ENCODE peak calls at places on chromosome 22, in eight cellular contexts. G is HepG2, R is A549, A is WTC11, W is H1, Q is endothelial cell of umbilical vein, I is K562, T is SK-N-SH. Y is an unnamed sample.

GRCh38 chr22:18076060-18076497 is 1.7 kb upstream of the PEX26 start:
- DNase-seq in Q (peak), G (peak), R (peak), W (peak), T (peak), A (peak), I (peak), Y (peak)

GRCh38 chr22:29062286-29062949 is 787 bp upstream of the C22orf31 start:
- DNase-seq in Q (no peak), T (no peak), A (no peak), R (no peak), W (no peak), I (no peak), G (peak), Y (no peak)

GRCh38 chr22:19998991-19999820 is 17.4 kb downstream of the ARVCF start:
- DNase-seq in W (no peak), I (no peak), T (peak), R (no peak), Q (no peak), A (no peak), G (no peak), Y (no peak)

GRCh38 chr22:19799322-19800190 is 39.0 kb downstream of the TBX1 start:
- DNase-seq in R (no peak), Q (no peak), T (peak), I (no peak), A (no peak), W (no peak), G (no peak), Y (no peak)

GRCh38 chr22:32389685-32390084 is 22.4 kb downstream of the RTCB start:
- DNase-seq in T (peak), R (peak), I (no peak), Q (peak), A (peak), W (peak), G (no peak), Y (peak)

GRCh38 chr22:30810105-30810504 is 115.4 kb downstream of the OSBP2 start:
- DNase-seq in A (no peak), T (no peak), Q (no peak), R (no peak), W (no peak), I (no peak), G (no peak), Y (peak)

GRCh38 chr22:40531951-40532900 is 104.3 kb downstream of the MRTFA start:
- DNase-seq in R (no peak), Q (no peak), I (no peak), G (no peak), A (no peak), W (no peak), T (peak), Y (no peak)

GRCh38 chr22:20031732-20032406 is 11.0 kb downstream of the TANGO2 start:
- DNase-seq in Q (no peak), G (no peak), W (no peak), A (no peak), I (no peak), T (no peak), R (no peak), Y (no peak)

GRCh38 chr22:41237707-41238569 is 2.8 kb downstream of the CHADL start:
- DNase-seq in R (no peak), I (no peak), Q (peak), G (no peak), A (peak), T (peak), W (peak), Y (peak)

GRCh38 chr22:41001722-41002122 is 50.5 kb downstream of the RBX1 start:
- DNase-seq in A (no peak), T (no peak), I (no peak), G (peak), W (no peak), R (peak), Q (no peak), Y (no peak)

GRCh38 chr22:18000441-18001039 is 23.8 kb downstream of the MICAL3 start:
- DNase-seq in W (peak), G (no peak), T (peak), I (no peak), A (peak), Q (peak), R (peak), Y (peak)

GRCh38 chr22:43094085-43094484 is 4.9 kb upstream of the TTLL1 start:
- DNase-seq in W (no peak), G (peak), Q (no peak), A (no peak), T (no peak), R (peak), I (no peak), Y (peak)

GRCh38 chr22:17968126-17968525 is 56.2 kb downstream of the MICAL3 start:
- DNase-seq in G (no peak), I (no peak), W (no peak), T (no peak), Q (no peak), A (no peak), R (no peak), Y (no peak)

GRCh38 chr22:45671051-45671782 is 417 bp upstream of the ATXN10 start:
- DNase-seq in T (peak), R (no peak), I (no peak), G (no peak), Q (peak), A (peak), W (no peak), Y (no peak)

GRCh38 chr22:41900652-41901312 is 14.1 kb downstream of the SHISA8 start:
- DNase-seq in G (no peak), R (no peak), Q (no peak), W (no peak), I (no peak), A (no peak), T (no peak), Y (no peak)

DNA sequence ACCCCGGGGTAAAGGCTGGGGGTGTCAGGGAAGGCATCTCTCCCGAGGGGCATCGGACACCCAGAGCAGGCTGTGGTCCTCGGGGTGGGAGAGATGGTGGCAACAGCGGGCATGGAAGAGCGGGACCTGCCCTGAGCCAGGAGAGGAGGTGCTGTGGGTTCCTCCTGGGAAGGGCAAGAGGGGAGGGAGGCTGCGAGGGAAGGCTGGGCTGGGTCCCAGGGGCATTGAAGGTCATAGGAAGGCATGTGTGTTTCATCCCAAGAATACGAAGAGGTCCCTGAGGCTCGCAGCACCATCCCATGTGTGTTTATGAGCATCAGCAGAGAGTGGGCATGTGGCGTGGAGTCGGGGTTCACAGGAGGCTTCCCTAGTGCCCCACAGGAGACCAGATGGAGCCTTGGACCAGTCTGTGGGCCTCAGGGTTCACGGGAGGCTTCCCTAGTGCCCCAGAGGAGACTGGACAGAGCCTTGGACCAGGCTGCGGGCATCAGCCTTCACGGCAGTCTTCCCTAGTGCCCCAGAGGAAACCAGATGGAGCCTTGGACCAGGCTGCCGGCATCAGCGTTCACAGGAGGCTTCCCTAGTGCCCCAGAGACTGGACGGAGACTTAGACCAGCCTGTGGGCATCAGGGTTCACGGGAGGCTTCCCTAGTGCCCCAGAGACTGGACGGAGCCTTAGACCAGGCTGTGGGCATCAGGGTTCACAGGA is 420.6 kb downstream of the BRD1 start:
- DNase-seq in R (no peak), A (no peak), W (no peak), I (no peak), Q (no peak), G (no peak), T (no peak), Y (no peak)
- TF ChIP-seq MAX in R (no peak), A (no peak), W (no peak), I (no peak), Q (no peak), G (no peak), T (no peak), Y (no peak)

GRCh38 chr22:46934746-46935491 is 172.5 kb downstream of the TBC1D22A start:
- DNase-seq in W (peak), R (peak), T (no peak), I (peak), A (no peak), G (peak), Q (peak), Y (peak)
- TF ChIP-seq MAX in W (no peak), R (no peak), T (peak), I (peak), A (no peak), G (peak), Q (no peak), Y (no peak)

GRCh38 chr22:49449811-49450386 is 377.8 kb downstream of the BRD1 start:
- DNase-seq in Q (no peak), G (no peak), T (no peak), W (no peak), A (no peak), R (no peak), I (no peak), Y (no peak)
- TF ChIP-seq MAX in Q (no peak), G (no peak), T (no peak), W (no peak), A (no peak), R (no peak), I (no peak), Y (no peak)

GRCh38 chr22:26409705-26410376 is 19.2 kb upstream of the ASPHD2 start:
- DNase-seq in T (no peak), G (no peak), Q (peak), A (no peak), I (no peak), R (no peak), W (no peak), Y (no peak)
- TF ChIP-seq MAX in T (no peak), G (no peak), Q (no peak), A (no peak), I (no peak), R (no peak), W (no peak), Y (no peak)

GRCh38 chr22:49365191-49365837 is 462.4 kb downstream of the BRD1 start:
- DNase-seq in A (no peak), T (no peak), R (no peak), I (no peak), W (no peak), Q (no peak), G (no peak), Y (no peak)
- TF ChIP-seq MAX in A (no peak), T (no peak), R (no peak), I (no peak), W (no peak), Q (no peak), G (no peak), Y (no peak)

DNA sequence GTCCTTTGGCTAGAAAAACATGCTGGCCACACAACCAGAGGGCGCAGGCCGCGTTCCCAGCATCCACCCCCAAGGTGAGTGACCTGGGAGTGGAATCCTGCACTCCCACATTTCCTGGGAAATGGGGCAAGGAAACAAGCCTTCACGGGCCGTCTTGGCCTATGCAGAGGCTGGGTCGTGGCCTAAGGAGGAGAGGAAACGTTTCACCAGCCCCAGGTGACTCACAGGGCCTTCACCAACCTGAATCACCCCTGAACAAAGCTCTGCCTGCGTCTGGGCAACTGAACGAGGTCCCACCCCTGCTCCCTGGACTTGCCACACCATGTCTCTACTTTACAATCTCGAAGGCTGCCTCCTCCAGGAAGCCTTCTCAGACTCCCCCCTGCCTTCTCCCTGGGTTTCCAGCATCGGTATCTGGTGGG is 13.2 kb downstream of the MYH9 start:
- DNase-seq in W (no peak), I (no peak), T (no peak), Q (peak), R (peak), G (no peak), A (no peak), Y (peak)
- TF ChIP-seq MAX in W (no peak), I (no peak), T (no peak), Q (no peak), R (no peak), G (no peak), A (no peak), Y (no peak)

DNA sequence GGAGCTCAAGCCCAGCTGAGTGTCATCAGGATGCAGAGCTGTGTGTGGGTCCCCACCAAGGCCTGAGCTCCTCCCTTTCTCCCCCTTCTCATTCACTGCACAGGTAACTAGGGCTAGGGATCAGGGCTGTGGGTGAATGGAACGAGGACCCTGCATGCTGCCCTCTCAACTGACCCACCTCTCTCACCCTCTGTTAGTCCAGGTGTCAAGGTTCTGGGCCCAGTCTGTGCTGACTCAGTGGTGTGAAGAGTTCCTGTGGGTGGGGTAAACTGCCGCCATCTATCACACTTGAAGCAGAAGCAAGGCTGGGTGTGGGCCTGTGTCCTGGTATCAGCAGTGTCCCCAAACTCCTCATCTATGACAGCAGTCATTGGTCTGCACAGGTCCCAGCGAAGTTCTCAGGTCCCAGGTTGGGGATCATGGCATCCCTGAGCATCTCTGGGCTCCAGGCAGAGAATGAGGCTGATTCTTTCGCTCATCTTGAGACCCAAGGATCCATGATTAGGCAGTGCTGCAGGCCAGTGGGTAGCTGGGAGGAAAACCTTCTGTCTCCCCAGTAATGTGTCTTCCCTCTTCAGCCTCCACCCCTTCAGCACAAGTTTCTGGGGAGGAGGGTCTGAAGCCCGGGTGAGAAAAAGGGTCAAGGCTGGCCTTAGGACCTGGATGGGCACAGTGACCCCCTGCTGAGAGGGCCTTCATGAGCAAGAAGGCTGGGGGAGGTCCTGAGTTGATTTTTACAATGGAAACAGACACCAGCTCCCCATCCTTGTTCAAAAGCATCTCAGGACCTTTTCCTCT is 109.8 kb downstream of the ZNF280B start:
- DNase-seq in T (no peak), A (no peak), Q (no peak), I (peak), W (no peak), R (no peak), G (no peak), Y (no peak)
- TF ChIP-seq MAX in T (no peak), A (no peak), Q (no peak), I (no peak), W (no peak), R (no peak), G (no peak), Y (no peak)

DNA sequence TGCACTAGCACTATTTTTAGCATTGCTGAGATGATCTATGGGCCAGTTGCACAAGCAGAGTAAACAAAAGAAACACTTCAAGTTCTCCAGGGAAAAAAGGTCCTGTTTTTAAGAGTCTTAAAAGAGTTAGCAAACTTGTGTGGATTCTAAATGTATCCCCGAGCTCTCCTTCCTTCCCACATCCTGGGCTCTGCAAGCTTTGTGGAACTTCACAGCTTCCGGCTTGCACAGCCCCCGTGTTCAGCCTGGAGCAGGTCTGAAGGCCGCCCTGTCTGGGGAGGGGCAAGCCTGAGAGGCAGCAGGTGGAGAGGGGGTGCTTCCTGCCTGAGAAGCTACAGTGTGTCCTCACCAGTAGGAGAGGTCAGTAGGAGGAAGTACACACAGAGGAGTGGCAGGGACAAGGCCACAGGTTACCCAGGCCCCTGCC is 35.1 kb upstream of the SUSD2 start:
- DNase-seq in T (peak), G (peak), Q (no peak), R (peak), W (peak), A (peak), I (peak), Y (peak)
- TF ChIP-seq MAX in T (no peak), G (peak), Q (no peak), R (no peak), W (no peak), A (no peak), I (no peak), Y (no peak)

GRCh38 chr22:46879083-46879482 is 116.6 kb downstream of the TBC1D22A start:
- DNase-seq in A (no peak), I (no peak), G (no peak), Q (no peak), W (no peak), T (no peak), R (no peak), Y (peak)
- TF ChIP-seq MAX in A (no peak), I (no peak), G (no peak), Q (no peak), W (no peak), T (no peak), R (no peak), Y (no peak)

GRCh38 chr22:24758164-24758799 is 16.2 kb downstream of the PIWIL3 start:
- DNase-seq in R (peak), G (peak), T (peak), A (peak), I (peak), Q (peak), W (peak), Y (peak)
- TF ChIP-seq MAX in R (no peak), G (no peak), T (no peak), A (no peak), I (no peak), Q (no peak), W (no peak), Y (no peak)

Y was measured in NB4.